ENCODE peak calls at places on chromosomes 11 and 22, in nine cellular contexts. Q, A, I, Y, B, J, V, K and W are unnamed samples. For H3K36me3, the result is how much of the 10 kb centered on the place peaks cover.

GRCh38 chr11:125049393-125049792 is 13.7 kb upstream of the SLC37A2 start:
- DNase-seq in Y (no peak), Q (no peak), J (no peak), A (no peak), V (no peak), K (no peak), I (no peak), B (no peak), W (no peak)

GRCh38 chr11:67282155-67282875 is 6.8 kb upstream of the ANKRD13D start:
- DNase-seq in K (no peak), I (no peak), Q (no peak), A (no peak), B (no peak), V (no peak), Y (no peak), J (peak), W (peak)

GRCh38 chr11:108891909-108892511 is 227.1 kb downstream of the DDX10 start:
- DNase-seq in V (no peak), I (no peak), Q (no peak), A (no peak), B (no peak), Y (no peak), K (no peak), J (no peak), W (no peak)

GRCh38 chr11:85748455-85748891 is 62.5 kb downstream of the SYTL2 start:
- DNase-seq in Y (no peak), B (no peak), V (no peak), A (no peak), I (no peak), Q (no peak), J (no peak), K (peak), W (no peak)

GRCh38 chr11:76196849-76197248 is 9.5 kb downstream of the WNT11 start:
- DNase-seq in A (no peak), K (no peak), Y (no peak), Q (no peak), V (no peak), J (no peak), I (no peak), B (no peak), W (no peak)

GRCh38 chr22:27801197-27801615 is 350 bp downstream of the MN1 start:
- DNase-seq in A (peak), I (peak), K (no peak), Q (no peak), J (no peak), V (peak), B (no peak), Y (no peak), W (peak)

GRCh38 chr11:64777449-64778222 is 706 bp downstream of the SF1 start:
- DNase-seq in I (peak), Y (no peak), Q (peak), B (peak), A (peak), K (peak), V (peak), J (peak), W (peak)

GRCh38 chr11:31262761-31263160 is 106.8 kb downstream of the DCDC1 start:
- DNase-seq in A (no peak), K (no peak), Q (no peak), Y (no peak), I (no peak), J (no peak), B (no peak), V (no peak), W (no peak)

GRCh38 chr11:64519541-64519940 is 71.5 kb upstream of the SLC22A12 start:
- DNase-seq in V (no peak), Q (no peak), A (no peak), B (no peak), I (no peak), K (no peak), Y (no peak), J (no peak), W (no peak)

GRCh38 chr22:50076646-50077624 is 8.3 kb downstream of the MLC1 start:
- DNase-seq in K (no peak), Q (no peak), I (no peak), Y (no peak), J (no peak), A (no peak), B (no peak), V (no peak), W (no peak)

GRCh38 chr11:100961633-100962032 is 168.0 kb downstream of the PGR start:
- DNase-seq in I (no peak), V (peak), Y (no peak), B (no peak), K (no peak), A (no peak), Q (no peak), J (no peak), W (no peak)

GRCh38 chr11:34243620-34244493 is 114.0 kb downstream of the ABTB2 start:
- DNase-seq in Q (no peak), I (no peak), A (peak), J (peak), Y (peak), B (no peak), V (peak), K (peak), W (no peak)

GRCh38 chr11:92765965-92766371 is 203.5 kb upstream of the MTNR1B start:
- DNase-seq in Q (peak), V (peak), B (peak), A (peak), Y (no peak), I (peak), K (peak), J (peak), W (peak)

GRCh38 chr11:108601150-108601549 is 7.6 kb upstream of the EXPH5 start:
- DNase-seq in Q (no peak), A (no peak), K (peak), I (no peak), V (no peak), Y (no peak), J (no peak), B (no peak), W (no peak)

GRCh38 chr22:50699754-50700386 is 27.2 kb downstream of the SHANK3 start:
- DNase-seq in J (peak), B (no peak), Y (no peak), A (no peak), I (no peak), Q (no peak), V (no peak), K (no peak), W (peak)

DNA sequence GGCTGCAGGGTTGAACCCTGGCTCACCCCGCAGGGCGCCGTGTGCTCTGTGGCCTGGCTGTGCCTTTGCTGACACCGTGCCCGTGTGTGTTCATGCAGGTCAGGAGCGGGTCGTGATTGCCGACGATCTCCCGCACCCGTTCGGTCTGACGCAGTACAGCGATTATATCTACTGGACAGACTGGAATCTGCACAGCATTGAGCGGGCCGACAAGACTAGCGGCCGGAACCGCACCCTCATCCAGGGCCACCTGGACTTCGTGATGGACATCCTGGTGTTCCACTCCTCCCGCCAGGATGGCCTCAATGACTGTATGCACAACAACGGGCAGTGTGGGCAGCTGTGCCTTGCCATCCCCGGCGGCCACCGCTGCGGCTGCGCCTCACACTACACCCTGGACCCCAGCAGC is 47.0 kb upstream of the PPP6R3 start:
- DNase-seq in K (no peak), J (no peak), Q (no peak), Y (no peak), V (no peak), I (no peak), A (no peak), B (no peak), W (no peak)
- H3K36me3 ChIP-seq in K (under half), J (under half), Q (half or more), Y (under half), V (half or more), I (half or more), A (under half), B (half or more), W (under half)

GRCh38 chr11:61307354-61307753 is 12.2 kb upstream of the VWCE start:
- DNase-seq in B (no peak), I (no peak), J (no peak), Y (no peak), Q (no peak), A (no peak), K (no peak), V (no peak), W (no peak)
- H3K36me3 ChIP-seq in B (half or more), I (half or more), J (under half), Y (half or more), Q (half or more), A (half or more), K (half or more), V (half or more), W (under half)

GRCh38 chr22:41324818-41325528 is 23.6 kb downstream of the ZC3H7B start:
- DNase-seq in B (no peak), Y (no peak), A (no peak), J (no peak), I (no peak), V (no peak), K (no peak), Q (no peak), W (no peak)
- H3K36me3 ChIP-seq in B (half or more), Y (under half), A (under half), J (under half), I (half or more), V (half or more), K (under half), Q (half or more), W (half or more)

DNA sequence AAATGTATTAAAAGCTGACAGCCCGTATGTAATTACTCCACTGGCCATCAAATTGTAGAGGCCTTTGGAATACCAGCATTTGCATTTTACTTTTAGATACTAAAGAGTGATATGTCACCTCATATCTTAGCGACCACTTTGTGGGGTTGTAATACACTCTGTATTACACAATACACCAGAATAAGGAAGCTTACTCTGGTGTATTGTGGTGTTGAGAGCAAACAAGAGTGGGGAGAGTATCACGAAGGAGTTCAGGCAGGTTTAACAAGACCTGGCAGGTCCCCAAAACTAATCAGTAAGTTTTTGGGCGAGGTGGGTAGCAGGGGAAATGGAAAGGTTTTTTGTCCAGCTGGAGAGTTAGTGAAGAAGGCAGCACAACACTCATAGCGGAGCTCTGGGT is 3.2 kb downstream of the NUP50 start:
- DNase-seq in A (no peak), J (no peak), I (no peak), K (no peak), Y (no peak), B (no peak), Q (no peak), V (no peak), W (no peak)
- H3K36me3 ChIP-seq in A (under half), J (under half), I (half or more), K (under half), Y (under half), B (under half), Q (under half), V (under half), W (half or more)

GRCh38 chr11:61327669-61328071 is 5.2 kb downstream of the DDB1 start:
- DNase-seq in Y (no peak), V (no peak), J (no peak), I (no peak), Q (no peak), A (no peak), B (no peak), K (peak), W (no peak)
- H3K36me3 ChIP-seq in Y (under half), V (under half), J (under half), I (half or more), Q (half or more), A (half or more), B (half or more), K (under half), W (half or more)

GRCh38 chr11:811446-812245 is 1.9 kb downstream of the RPLP2 start:
- DNase-seq in B (no peak), V (peak), K (no peak), J (no peak), Q (no peak), Y (no peak), A (no peak), I (no peak), W (no peak)
- H3K36me3 ChIP-seq in B (under half), V (under half), K (under half), J (under half), Q (under half), Y (under half), A (under half), I (under half), W (under half)

GRCh38 chr11:59181746-59182456 is 10.0 kb downstream of the DTX4 start:
- DNase-seq in J (no peak), Y (no peak), B (no peak), I (no peak), Q (no peak), K (no peak), V (no peak), A (no peak), W (no peak)
- H3K36me3 ChIP-seq in J (under half), Y (under half), B (under half), I (half or more), Q (under half), K (under half), V (under half), A (under half), W (under half)

GRCh38 chr11:70416881-70417280 is 18.6 kb downstream of the CTTN start:
- DNase-seq in Q (no peak), B (no peak), Y (no peak), J (no peak), A (no peak), I (no peak), V (no peak), K (no peak), W (no peak)

GRCh38 chr11:70414341-70415100 is 16.2 kb downstream of the CTTN start:
- DNase-seq in A (no peak), Y (no peak), Q (no peak), B (no peak), K (no peak), J (no peak), I (no peak), V (no peak), W (no peak)

GRCh38 chr11:70415642-70416395 is 17.5 kb downstream of the CTTN start:
- DNase-seq in Y (no peak), A (no peak), J (no peak), Q (no peak), K (peak), I (no peak), B (no peak), V (no peak), W (no peak)

GRCh38 chr11:70413151-70413550 is 14.8 kb downstream of the CTTN start:
- DNase-seq in K (no peak), B (no peak), Q (no peak), I (no peak), J (no peak), Y (no peak), V (no peak), A (no peak), W (no peak)

GRCh38 chr11:70415176-70415575 is 16.8 kb downstream of the CTTN start:
- DNase-seq in A (peak), J (no peak), V (peak), Y (no peak), B (no peak), I (no peak), K (peak), Q (no peak), W (peak)
- H3K36me3 ChIP-seq in A (half or more), J (under half), V (half or more), Y (half or more), B (half or more), I (half or more), K (half or more), Q (half or more), W (under half)